ENCODE peak calls at places on chromosome 4, in four cellular contexts. K is SK-N-SH, D is K562, C is A549. P is an unnamed sample.

GRCh38 chr4:75671802-75672421 is 1.3 kb downstream of the G3BP2 start:
- DNase-seq in D (no peak), C (peak; percentile 1), K (no peak), P (no peak)

GRCh38 chr4:177066746-177067145 is 242.9 kb upstream of the NEIL3 start:
- DNase-seq in C (no peak), D (no peak), K (no peak), P (peak; percentile 0)

GRCh38 chr4:145709843-145710242 is 29.9 kb downstream of the C4orf51 start:
- DNase-seq in D (no peak), K (no peak), C (no peak), P (no peak)

GRCh38 chr4:47668810-47669408 is 169.0 kb downstream of the CORIN start:
- DNase-seq in D (peak; percentile 51), K (peak; percentile 43), C (peak; percentile 3), P (peak; percentile 32)

GRCh38 chr4:84342161-84342560 is 156.9 kb downstream of the NKX6-1 start:
- DNase-seq in C (no peak), D (no peak), K (no peak), P (no peak)

GRCh38 chr4:87823741-87824140 is 9.0 kb upstream of the MEPE start:
- DNase-seq in D (no peak), K (no peak), C (no peak), P (no peak)

GRCh38 chr4:16908377-16909021 is 10.1 kb upstream of the LDB2 start:
- DNase-seq in K (no peak), C (no peak), D (no peak), P (no peak)

GRCh38 chr4:30716158-30716557 is 4.0 kb upstream of the PCDH7 start:
- DNase-seq in D (no peak), C (peak; percentile 6), K (peak; percentile 40), P (peak; percentile 2)

GRCh38 chr4:122814426-122814825 is 12.2 kb upstream of the FGF2 start:
- DNase-seq in C (no peak), D (no peak), K (no peak), P (no peak)

GRCh38 chr4:10296730-10297129 is 160.5 kb downstream of the ZNF518B start:
- DNase-seq in D (no peak), C (no peak), K (no peak), P (no peak)

GRCh38 chr4:120769227-120769626 is 153.3 kb downstream of the PRDM5 start:
- DNase-seq in C (no peak), D (no peak), K (no peak), P (no peak)

GRCh38 chr4:85756938-85757337 is 282.0 kb downstream of the ARHGAP24 start:
- DNase-seq in D (peak; percentile 11), K (peak; percentile 7), C (no peak), P (no peak)

GRCh38 chr4:155773196-155773800 is 14.5 kb downstream of the GUCY1B1 start:
- DNase-seq in K (no peak), D (no peak), C (no peak), P (no peak)

GRCh38 chr4:128349921-128350320 is 62.3 kb upstream of the PGRMC2 start:
- DNase-seq in D (no peak), K (no peak), C (peak; percentile 62), P (peak; percentile 92)

GRCh38 chr4:20046931-20047677 is 204.6 kb upstream of the SLIT2 start:
- DNase-seq in C (no peak), D (no peak), K (no peak), P (no peak)

GRCh38 chr4:150072906-150073714 is 5.1 kb upstream of the DCLK2 start:
- DNase-seq in K (no peak), C (peak; percentile 14), D (no peak), P (no peak)

GRCh38 chr4:61817071-61817470 is 616.9 kb downstream of the ADGRL3 start:
- DNase-seq in C (no peak), K (no peak), D (no peak), P (no peak)

GRCh38 chr4:142474398-142475087 is 371.6 kb downstream of the INPP4B start:
- DNase-seq in K (no peak), D (no peak), C (peak; percentile 2), P (no peak)

GRCh38 chr4:174437756-174438155 is 84.5 kb downstream of the HPGD start:
- DNase-seq in C (no peak), K (no peak), D (no peak), P (no peak)

GRCh38 chr4:96675420-96675819 is 835.5 kb downstream of the PDHA2 start:
- DNase-seq in C (no peak), D (no peak), K (no peak), P (no peak)

GRCh38 chr4:94304365-94304971 is 38.2 kb downstream of the HPGDS start:
- DNase-seq in C (peak; percentile 18), K (peak; percentile 29), D (no peak), P (peak; percentile 21)

GRCh38 chr4:77104405-77105292 is 28.9 kb upstream of the CCNI start:
- DNase-seq in C (no peak), D (no peak), K (no peak), P (no peak)

GRCh38 chr4:173319696-173320095 is 14.5 kb downstream of the HMGB2 start:
- DNase-seq in C (no peak), K (no peak), D (no peak), P (no peak)

GRCh38 chr4:142846105-142846728 is at the start of gene INPP4B:
- DNase-seq in D (no peak), C (no peak), K (peak; percentile 77), P (no peak)

GRCh38 chr4:145234086-145234694 is 53.8 kb upstream of the OTUD4 start:
- DNase-seq in K (peak; percentile 65), D (peak; percentile 48), C (peak; percentile 22), P (peak; percentile 61)

GRCh38 chr4:38523524-38524448 is 140.2 kb upstream of the KLF3 start:
- DNase-seq in D (peak; percentile 58), K (no peak), C (no peak), P (no peak)

GRCh38 chr4:136751530-136751929 is 780.8 kb downstream of the PCDH18 start:
- DNase-seq in D (no peak), C (no peak), K (no peak), P (no peak)

DNA sequence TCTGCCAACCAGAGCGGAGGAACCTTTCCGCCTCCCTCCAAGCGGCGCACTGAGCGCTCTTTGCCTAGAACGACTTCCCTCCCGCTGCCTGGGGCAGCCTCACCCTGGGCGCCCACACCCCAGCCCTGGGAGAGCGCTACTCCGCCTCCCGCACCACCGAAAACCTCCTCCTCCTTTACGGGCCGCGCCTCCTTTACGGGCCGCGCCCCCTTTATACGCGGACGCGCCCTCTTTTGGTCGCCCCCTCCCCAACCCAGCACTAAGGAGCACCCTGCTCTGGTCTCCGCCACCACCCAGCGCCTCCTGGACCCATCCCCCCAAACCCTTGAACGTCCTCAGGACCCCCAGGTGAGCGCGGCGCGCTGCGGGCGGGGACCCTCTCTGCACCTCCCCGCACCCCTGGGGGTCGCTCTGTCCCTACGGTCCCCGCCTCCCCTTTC is 586 bp upstream of the NSG1 start:
- DNase-seq in K (peak; percentile 86), C (no peak), D (peak; percentile 34), P (no peak)
- TF ChIP-seq SMC3 in K (no peak), C (no peak), D (no peak), P (no peak)

GRCh38 chr4:45283352-45283751 is 557.0 kb upstream of the GNPDA2 start:
- DNase-seq in D (no peak), K (no peak), C (no peak), P (no peak)
- TF ChIP-seq SMC3 in D (no peak), K (no peak), C (no peak), P (no peak)

DNA sequence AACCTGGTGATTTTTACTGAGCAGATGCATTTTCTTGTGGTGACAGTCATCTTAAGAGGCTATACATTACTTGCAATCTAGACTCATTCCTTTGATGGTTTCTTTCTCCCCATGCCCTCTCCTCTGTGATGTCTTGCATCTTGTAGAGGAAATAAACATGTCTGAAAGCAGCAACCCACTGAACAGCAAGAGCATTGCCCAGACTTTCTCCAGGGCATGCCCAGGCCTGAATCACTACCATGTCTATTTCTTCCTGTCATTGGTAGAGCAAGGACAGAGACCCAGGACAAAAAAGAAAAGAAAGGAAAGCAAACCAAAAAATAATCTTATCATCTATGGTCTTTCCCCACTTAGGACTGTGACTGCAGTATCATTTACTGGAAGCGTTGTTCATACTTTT is 326.1 kb downstream of the HNRNPD start:
- DNase-seq in C (no peak), D (no peak), K (no peak), P (no peak)
- TF ChIP-seq SMC3 in C (no peak), D (no peak), K (no peak), P (no peak)

DNA sequence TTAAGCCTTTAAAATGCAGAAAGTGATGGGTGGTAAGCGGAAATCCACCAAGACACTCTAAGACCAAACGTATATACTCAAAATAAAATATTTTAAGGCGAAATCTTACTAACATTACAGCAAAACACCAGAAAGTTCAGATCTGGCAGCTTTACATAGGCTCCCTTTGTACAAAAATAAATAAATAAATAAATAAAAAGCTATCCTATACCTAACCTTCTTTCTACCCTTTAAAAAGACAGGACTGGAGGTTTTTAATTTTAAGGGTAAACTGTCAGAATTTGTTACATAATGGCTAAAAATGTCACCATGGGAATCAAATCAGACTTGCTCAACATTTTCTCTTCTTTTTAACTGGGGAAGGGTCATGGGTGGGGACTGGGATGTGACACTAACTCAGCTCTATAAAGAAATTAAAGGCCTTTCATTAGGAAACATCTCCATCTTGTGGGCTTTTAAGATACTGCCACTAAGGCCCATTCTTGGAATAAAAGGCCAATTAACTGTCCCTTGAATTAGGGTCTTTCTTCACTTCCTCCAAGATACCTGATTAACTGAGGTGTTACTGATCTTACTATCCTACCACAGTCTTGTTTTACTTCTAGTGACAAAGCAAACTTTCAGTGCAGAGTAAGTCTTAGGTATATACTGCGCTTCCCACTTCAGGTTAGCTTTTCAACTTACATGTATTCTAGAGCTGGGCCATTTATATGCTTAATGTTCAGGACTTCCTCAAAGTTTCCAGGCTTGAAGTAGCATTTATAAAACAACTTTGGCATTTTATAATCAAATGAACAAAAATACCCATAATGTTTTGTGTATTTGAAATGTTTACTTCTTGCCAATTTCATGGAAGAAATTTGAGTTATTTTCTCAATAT is 13.3 kb downstream of the HNRNPD start:
- DNase-seq in C (no peak), K (peak; percentile 30), D (peak; percentile 21), P (no peak)
- TF ChIP-seq SMC3 in C (no peak), K (peak; percentile 3), D (no peak), P (no peak)

GRCh38 chr4:26731342-26731741 is 129.3 kb upstream of the STIM2 start:
- DNase-seq in C (no peak), K (no peak), D (no peak), P (no peak)
- TF ChIP-seq SMC3 in C (no peak), K (no peak), D (no peak), P (no peak)

DNA sequence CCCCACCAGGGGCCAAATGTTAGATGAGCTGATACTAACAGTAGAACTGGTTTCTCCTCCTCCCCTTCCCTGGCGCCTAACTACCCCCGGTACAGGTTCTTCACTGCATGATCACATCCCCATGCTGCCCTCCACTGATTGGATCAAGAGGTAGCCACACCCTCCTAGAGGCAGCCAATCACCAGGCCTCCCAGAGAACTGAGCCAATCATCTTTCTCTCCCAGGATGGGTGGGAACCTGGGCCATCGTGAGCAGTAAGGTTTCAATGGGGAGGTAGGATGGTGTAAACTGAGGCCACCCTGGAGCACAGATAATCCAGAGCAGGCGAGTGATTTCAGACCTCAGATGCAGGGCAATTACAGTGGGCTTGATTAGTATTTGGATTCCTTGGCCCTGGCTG is 64.2 kb downstream of the PPP2R2C start:
- DNase-seq in K (no peak), C (no peak), D (peak; percentile 81), P (no peak)
- TF ChIP-seq SMC3 in K (no peak), C (no peak), D (no peak), P (no peak)